ENCODE peak calls at places on chromosomes 16 and 17, in nine cellular contexts. One of them, this sample, is unnamed.

GRCh38 chr17:67442787-67443624 is 65.9 kb downstream of the PITPNC1 start:
- DNase-seq in foreskin fibroblast: no peak
- DNase-seq in body of pancreas: no peak
- DNase-seq in lower lobe of right lung: no peak
- DNase-seq in bronchial epithelial cell: no peak
- DNase-seq in tibial artery: no peak
- DNase-seq in transverse colon: no peak
- DNase-seq in epithelial cell of esophagus: no peak
- DNase-seq in AG09309: no peak
- DNase-seq in this sample: no peak

GRCh38 chr16:86891121-86891520 is 312.8 kb downstream of the FOXL1 start:
- DNase-seq in foreskin fibroblast: no peak
- DNase-seq in AG09309: no peak
- DNase-seq in epithelial cell of esophagus: no peak
- DNase-seq in transverse colon: no peak
- DNase-seq in lower lobe of right lung: no peak
- DNase-seq in tibial artery: no peak
- DNase-seq in bronchial epithelial cell: no peak
- DNase-seq in body of pancreas: no peak
- DNase-seq in this sample: no peak

GRCh38 chr17:82215095-82215971 is 2.7 kb upstream of the CCDC57 start:
- DNase-seq in body of pancreas: no peak
- DNase-seq in tibial artery: no peak
- DNase-seq in bronchial epithelial cell: no peak
- DNase-seq in epithelial cell of esophagus: no peak
- DNase-seq in foreskin fibroblast: peak; percentile 50
- DNase-seq in lower lobe of right lung: no peak
- DNase-seq in transverse colon: no peak
- DNase-seq in AG09309: no peak
- DNase-seq in this sample: no peak

GRCh38 chr17:65572581-65573282 is 11.3 kb upstream of the AXIN2 start:
- DNase-seq in body of pancreas: no peak
- DNase-seq in transverse colon: no peak
- DNase-seq in foreskin fibroblast: no peak
- DNase-seq in epithelial cell of esophagus: no peak
- DNase-seq in lower lobe of right lung: no peak
- DNase-seq in tibial artery: no peak
- DNase-seq in bronchial epithelial cell: no peak
- DNase-seq in AG09309: no peak
- DNase-seq in this sample: no peak

GRCh38 chr17:34153988-34154387 is 101.1 kb upstream of the CCL2 start:
- DNase-seq in lower lobe of right lung: no peak
- DNase-seq in bronchial epithelial cell: no peak
- DNase-seq in epithelial cell of esophagus: no peak
- DNase-seq in tibial artery: no peak
- DNase-seq in AG09309: no peak
- DNase-seq in foreskin fibroblast: no peak
- DNase-seq in transverse colon: no peak
- DNase-seq in body of pancreas: no peak
- DNase-seq in this sample: no peak

GRCh38 chr16:2009791-2010510 is at the start of gene ZNF598:
- DNase-seq in transverse colon: peak; percentile 86
- DNase-seq in lower lobe of right lung: peak; percentile 88
- DNase-seq in tibial artery: peak; percentile 90
- DNase-seq in body of pancreas: peak; percentile 82
- DNase-seq in foreskin fibroblast: peak; percentile 97
- DNase-seq in epithelial cell of esophagus: peak; percentile 89
- DNase-seq in AG09309: peak; percentile 41
- DNase-seq in bronchial epithelial cell: peak; percentile 52
- DNase-seq in this sample: no peak

GRCh38 chr17:57463103-57463885 is 207.0 kb downstream of the MSI2 start:
- DNase-seq in epithelial cell of esophagus: peak; percentile 66
- DNase-seq in tibial artery: no peak
- DNase-seq in bronchial epithelial cell: peak; percentile 56
- DNase-seq in foreskin fibroblast: peak; percentile 27
- DNase-seq in lower lobe of right lung: no peak
- DNase-seq in body of pancreas: no peak
- DNase-seq in AG09309: no peak
- DNase-seq in transverse colon: peak; percentile 18
- DNase-seq in this sample: peak; percentile 93

GRCh38 chr16:57606847-57607501 is 21.5 kb upstream of the ADGRG1 start:
- DNase-seq in epithelial cell of esophagus: no peak
- DNase-seq in bronchial epithelial cell: no peak
- DNase-seq in lower lobe of right lung: no peak
- DNase-seq in tibial artery: peak; percentile 58
- DNase-seq in transverse colon: peak; percentile 51
- DNase-seq in body of pancreas: peak; percentile 91
- DNase-seq in foreskin fibroblast: no peak
- DNase-seq in AG09309: no peak
- DNase-seq in this sample: no peak

DNA sequence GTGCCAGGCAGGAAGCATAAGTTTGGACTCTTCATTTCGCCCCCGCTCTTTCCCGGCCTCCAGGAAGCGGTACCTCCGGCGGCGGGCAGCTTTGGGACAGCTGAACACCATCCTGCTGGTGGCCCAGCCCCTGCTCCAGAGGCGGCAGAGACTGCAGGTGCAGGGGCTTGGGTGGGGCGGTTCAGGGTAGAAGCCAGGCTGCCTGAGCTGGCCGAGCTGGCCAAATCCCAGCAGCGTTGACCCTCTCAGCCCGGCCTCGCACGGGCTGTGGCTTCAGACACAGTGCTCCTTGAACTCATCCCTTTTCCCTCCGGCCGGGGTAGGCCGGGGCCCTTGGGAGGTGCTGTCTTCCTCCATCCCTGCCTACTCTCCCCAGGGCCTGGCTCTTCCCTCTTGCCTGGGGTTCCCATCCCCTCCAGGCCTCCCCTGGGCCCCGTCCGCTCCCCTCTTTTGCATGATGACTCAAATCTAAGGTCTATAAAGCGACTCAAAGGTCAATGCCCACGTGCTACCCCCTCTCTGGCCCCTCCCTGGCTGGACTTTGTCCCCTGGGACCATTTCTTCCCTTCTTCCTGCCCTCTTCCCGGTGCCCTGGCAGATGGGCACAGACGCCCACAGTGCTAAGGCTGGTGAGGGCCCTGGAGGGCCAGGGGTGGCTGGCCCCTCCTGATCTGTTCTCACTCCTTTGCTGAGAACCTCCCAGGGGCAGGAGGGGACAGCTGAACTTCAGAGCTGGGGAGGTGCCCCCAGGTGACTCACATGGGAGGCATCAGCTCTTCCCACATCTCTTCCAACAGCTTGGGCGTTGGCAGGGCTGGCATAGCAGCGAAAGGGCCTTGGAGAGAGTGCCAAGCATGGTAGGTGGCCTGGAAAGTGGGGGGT is 22.7 kb downstream of the MYO15B start:
- DNase-seq in lower lobe of right lung: no peak
- DNase-seq in bronchial epithelial cell: no peak
- DNase-seq in AG09309: no peak
- DNase-seq in transverse colon: peak; percentile 90
- DNase-seq in body of pancreas: no peak
- DNase-seq in tibial artery: no peak
- DNase-seq in epithelial cell of esophagus: peak; percentile 19
- DNase-seq in foreskin fibroblast: peak; percentile 18
- DNase-seq in this sample: no peak
- H3K4me3 ChIP-seq in lower lobe of right lung: no peak overlapping the region
- H3K4me3 ChIP-seq in bronchial epithelial cell: no peak overlapping the region
- H3K4me3 ChIP-seq in AG09309: no peak overlapping the region
- H3K4me3 ChIP-seq in transverse colon: peak overlapping the region; percentile 6
- H3K4me3 ChIP-seq in body of pancreas: no peak overlapping the region
- H3K4me3 ChIP-seq in tibial artery: no peak overlapping the region
- H3K4me3 ChIP-seq in epithelial cell of esophagus: no peak overlapping the region
- H3K4me3 ChIP-seq in foreskin fibroblast: no peak overlapping the region
- H3K4me3 ChIP-seq in this sample: no peak overlapping the region

GRCh38 chr16:548586-548985 is 11.6 kb upstream of the PRR35 start:
- DNase-seq in body of pancreas: no peak
- DNase-seq in foreskin fibroblast: no peak
- DNase-seq in bronchial epithelial cell: no peak
- DNase-seq in lower lobe of right lung: no peak
- DNase-seq in AG09309: no peak
- DNase-seq in transverse colon: no peak
- DNase-seq in epithelial cell of esophagus: no peak
- DNase-seq in tibial artery: no peak
- DNase-seq in this sample: no peak

GRCh38 chr16:543301-544164 is 16.0 kb downstream of the CAPN15 start:
- DNase-seq in lower lobe of right lung: no peak
- DNase-seq in epithelial cell of esophagus: no peak
- DNase-seq in body of pancreas: no peak
- DNase-seq in AG09309: no peak
- DNase-seq in foreskin fibroblast: no peak
- DNase-seq in bronchial epithelial cell: no peak
- DNase-seq in tibial artery: no peak
- DNase-seq in transverse colon: no peak
- DNase-seq in this sample: no peak

GRCh38 chr16:544517-544916 is 15.7 kb upstream of the PRR35 start:
- DNase-seq in tibial artery: no peak
- DNase-seq in transverse colon: no peak
- DNase-seq in foreskin fibroblast: no peak
- DNase-seq in body of pancreas: no peak
- DNase-seq in lower lobe of right lung: no peak
- DNase-seq in bronchial epithelial cell: no peak
- DNase-seq in AG09309: no peak
- DNase-seq in epithelial cell of esophagus: no peak
- DNase-seq in this sample: no peak

GRCh38 chr16:549544-550263 is 10.5 kb upstream of the PRR35 start:
- DNase-seq in bronchial epithelial cell: no peak
- DNase-seq in AG09309: no peak
- DNase-seq in epithelial cell of esophagus: no peak
- DNase-seq in transverse colon: no peak
- DNase-seq in body of pancreas: no peak
- DNase-seq in foreskin fibroblast: no peak
- DNase-seq in tibial artery: no peak
- DNase-seq in lower lobe of right lung: no peak
- DNase-seq in this sample: no peak

DNA sequence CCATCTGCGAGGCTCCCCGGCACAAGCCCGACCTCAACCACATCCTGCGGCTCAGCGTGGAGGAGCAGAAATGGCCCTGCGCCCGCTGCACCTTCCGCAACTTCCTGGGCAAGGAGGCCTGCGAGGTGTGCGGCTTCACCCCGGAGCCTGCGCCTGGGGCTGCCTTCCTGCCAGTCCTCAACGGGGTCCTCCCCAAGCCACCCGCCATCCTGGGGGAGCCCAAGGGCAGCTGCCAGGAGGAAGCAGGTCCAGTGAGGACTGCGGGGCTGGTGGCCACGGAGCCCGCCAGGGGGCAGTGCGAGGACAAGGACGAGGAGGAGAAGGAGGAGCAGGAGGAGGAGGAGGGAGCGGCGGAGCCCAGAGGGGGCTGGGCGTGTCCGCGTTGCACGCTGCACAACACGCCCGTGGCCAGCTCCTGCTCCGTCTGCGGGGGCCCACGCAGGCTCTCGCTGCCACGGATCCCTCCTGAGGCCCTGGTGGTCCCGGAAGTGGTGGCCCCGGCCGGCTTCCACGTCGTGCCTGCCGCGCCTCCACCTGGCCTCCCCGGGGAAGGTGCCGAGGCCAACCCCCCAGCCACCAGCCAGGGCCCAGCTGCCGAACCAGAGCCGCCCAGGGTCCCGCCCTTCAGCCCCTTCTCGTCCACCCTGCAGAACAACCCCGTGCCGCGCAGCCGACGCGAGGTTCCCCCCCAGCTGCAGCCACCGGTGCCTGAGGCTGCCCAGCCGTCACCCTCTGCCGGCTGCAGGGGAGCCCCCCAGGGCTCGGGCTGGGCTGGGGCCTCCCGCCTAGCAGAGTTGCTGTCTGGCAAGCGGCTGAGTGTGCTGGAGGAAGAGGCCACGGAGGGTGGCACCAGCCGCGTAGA is 13.1 kb upstream of the PRR35 start:
- DNase-seq in AG09309: no peak
- DNase-seq in bronchial epithelial cell: no peak
- DNase-seq in foreskin fibroblast: peak; percentile 68
- DNase-seq in tibial artery: no peak
- DNase-seq in lower lobe of right lung: peak; percentile 78
- DNase-seq in body of pancreas: peak; percentile 71
- DNase-seq in epithelial cell of esophagus: peak; percentile 61
- DNase-seq in transverse colon: peak; percentile 86
- DNase-seq in this sample: no peak
- TF ChIP-seq CTCF in AG09309: peak; percentile 64
- TF ChIP-seq CTCF in bronchial epithelial cell: peak; percentile 49
- TF ChIP-seq CTCF in foreskin fibroblast: peak; percentile 42
- TF ChIP-seq CTCF in tibial artery: peak; percentile 26
- TF ChIP-seq CTCF in lower lobe of right lung: no peak
- TF ChIP-seq CTCF in body of pancreas: peak; percentile 58
- TF ChIP-seq CTCF in epithelial cell of esophagus: peak; percentile 60
- TF ChIP-seq CTCF in transverse colon: peak; percentile 79
- TF ChIP-seq CTCF in this sample: no peak

GRCh38 chr16:22161999-22162657 is at the start of gene SDR42E2:
- DNase-seq in bronchial epithelial cell: no peak
- DNase-seq in AG09309: no peak
- DNase-seq in tibial artery: no peak
- DNase-seq in foreskin fibroblast: no peak
- DNase-seq in lower lobe of right lung: no peak
- DNase-seq in epithelial cell of esophagus: peak; percentile 43
- DNase-seq in body of pancreas: peak; percentile 25
- DNase-seq in transverse colon: peak; percentile 38
- DNase-seq in this sample: no peak

GRCh38 chr16:22161401-22161800 is 905 bp upstream of the SDR42E2 start:
- DNase-seq in foreskin fibroblast: no peak
- DNase-seq in lower lobe of right lung: no peak
- DNase-seq in body of pancreas: no peak
- DNase-seq in AG09309: no peak
- DNase-seq in transverse colon: no peak
- DNase-seq in epithelial cell of esophagus: no peak
- DNase-seq in bronchial epithelial cell: no peak
- DNase-seq in tibial artery: no peak
- DNase-seq in this sample: no peak

GRCh38 chr16:22163806-22164205 is 1.5 kb downstream of the SDR42E2 start:
- DNase-seq in bronchial epithelial cell: no peak
- DNase-seq in body of pancreas: no peak
- DNase-seq in foreskin fibroblast: no peak
- DNase-seq in tibial artery: no peak
- DNase-seq in epithelial cell of esophagus: no peak
- DNase-seq in AG09309: no peak
- DNase-seq in lower lobe of right lung: no peak
- DNase-seq in transverse colon: no peak
- DNase-seq in this sample: no peak

GRCh38 chr16:22164482-22164881 is 2.2 kb downstream of the SDR42E2 start:
- DNase-seq in lower lobe of right lung: no peak
- DNase-seq in tibial artery: no peak
- DNase-seq in body of pancreas: no peak
- DNase-seq in bronchial epithelial cell: no peak
- DNase-seq in foreskin fibroblast: no peak
- DNase-seq in epithelial cell of esophagus: no peak
- DNase-seq in AG09309: no peak
- DNase-seq in transverse colon: no peak
- DNase-seq in this sample: no peak

GRCh38 chr16:22162658-22163009 is 328 bp downstream of the SDR42E2 start:
- DNase-seq in foreskin fibroblast: no peak
- DNase-seq in body of pancreas: no peak
- DNase-seq in lower lobe of right lung: no peak
- DNase-seq in tibial artery: no peak
- DNase-seq in bronchial epithelial cell: no peak
- DNase-seq in transverse colon: no peak
- DNase-seq in epithelial cell of esophagus: no peak
- DNase-seq in AG09309: no peak
- DNase-seq in this sample: no peak
- H3K4me3 ChIP-seq in foreskin fibroblast: no peak overlapping the region
- H3K4me3 ChIP-seq in body of pancreas: no peak overlapping the region
- H3K4me3 ChIP-seq in lower lobe of right lung: peak overlapping the region; percentile 14
- H3K4me3 ChIP-seq in tibial artery: no peak overlapping the region
- H3K4me3 ChIP-seq in bronchial epithelial cell: no peak overlapping the region
- H3K4me3 ChIP-seq in transverse colon: no peak overlapping the region
- H3K4me3 ChIP-seq in epithelial cell of esophagus: no peak overlapping the region
- H3K4me3 ChIP-seq in AG09309: no peak overlapping the region
- H3K4me3 ChIP-seq in this sample: no peak overlapping the region

GRCh38 chr17:73481672-73482071 is 162.6 kb downstream of the SDK2 start:
- DNase-seq in foreskin fibroblast: no peak
- DNase-seq in tibial artery: no peak
- DNase-seq in epithelial cell of esophagus: no peak
- DNase-seq in AG09309: no peak
- DNase-seq in lower lobe of right lung: no peak
- DNase-seq in transverse colon: no peak
- DNase-seq in body of pancreas: no peak
- DNase-seq in bronchial epithelial cell: no peak
- DNase-seq in this sample: no peak

GRCh38 chr17:73476890-73477350 is 165.1 kb upstream of the CDC42EP4 start:
- DNase-seq in bronchial epithelial cell: no peak
- DNase-seq in transverse colon: no peak
- DNase-seq in tibial artery: no peak
- DNase-seq in lower lobe of right lung: no peak
- DNase-seq in foreskin fibroblast: no peak
- DNase-seq in AG09309: no peak
- DNase-seq in body of pancreas: no peak
- DNase-seq in epithelial cell of esophagus: no peak
- DNase-seq in this sample: no peak

GRCh38 chr17:73480740-73481139 is 163.5 kb downstream of the SDK2 start:
- DNase-seq in tibial artery: no peak
- DNase-seq in epithelial cell of esophagus: no peak
- DNase-seq in foreskin fibroblast: no peak
- DNase-seq in AG09309: no peak
- DNase-seq in transverse colon: no peak
- DNase-seq in body of pancreas: no peak
- DNase-seq in lower lobe of right lung: no peak
- DNase-seq in bronchial epithelial cell: no peak
- DNase-seq in this sample: no peak

GRCh38 chr17:73482251-73482661 is 162.0 kb downstream of the SDK2 start:
- DNase-seq in foreskin fibroblast: no peak
- DNase-seq in epithelial cell of esophagus: no peak
- DNase-seq in body of pancreas: no peak
- DNase-seq in transverse colon: no peak
- DNase-seq in lower lobe of right lung: peak; percentile 24
- DNase-seq in tibial artery: no peak
- DNase-seq in AG09309: no peak
- DNase-seq in bronchial epithelial cell: no peak
- DNase-seq in this sample: no peak

GRCh38 chr17:73478768-73479424 is 165.3 kb downstream of the SDK2 start:
- DNase-seq in tibial artery: no peak
- DNase-seq in lower lobe of right lung: no peak
- DNase-seq in bronchial epithelial cell: no peak
- DNase-seq in epithelial cell of esophagus: no peak
- DNase-seq in transverse colon: no peak
- DNase-seq in body of pancreas: no peak
- DNase-seq in AG09309: no peak
- DNase-seq in foreskin fibroblast: no peak
- DNase-seq in this sample: no peak
- TF ChIP-seq CTCF in tibial artery: no peak
- TF ChIP-seq CTCF in lower lobe of right lung: no peak
- TF ChIP-seq CTCF in bronchial epithelial cell: no peak
- TF ChIP-seq CTCF in epithelial cell of esophagus: peak; percentile 10
- TF ChIP-seq CTCF in transverse colon: no peak
- TF ChIP-seq CTCF in body of pancreas: no peak
- TF ChIP-seq CTCF in AG09309: no peak
- TF ChIP-seq CTCF in foreskin fibroblast: no peak
- TF ChIP-seq CTCF in this sample: peak; percentile 38